ENCODE peak calls at places on chromosomes 16 and 17, in seven cellular contexts. One of them, this sample, is unnamed. For H3K4me1, the result is how much of the 10 kb centered on the place peaks cover.

GRCh38 chr16:3023415-3023668 is 400 bp downstream of the HCFC1R1 start:
- DNase-seq in left ventricle myocardium inferior: peak
- DNase-seq in esophagus squamous epithelium: no peak
- DNase-seq in HAP-1: no peak
- DNase-seq in IMR-90: peak
- DNase-seq in pancreas: peak
- DNase-seq in cardiac muscle cell: no peak
- DNase-seq in this sample: peak

GRCh38 chr17:42760652-42761581 is at the start of gene RAMP2:
- DNase-seq in esophagus squamous epithelium: no peak
- DNase-seq in HAP-1: peak
- DNase-seq in pancreas: no peak
- DNase-seq in cardiac muscle cell: peak
- DNase-seq in left ventricle myocardium inferior: peak
- DNase-seq in IMR-90: no peak
- DNase-seq in this sample: peak

GRCh38 chr17:45640141-45640850 is 143.8 kb upstream of the CRHR1 start:
- DNase-seq in pancreas: peak
- DNase-seq in IMR-90: peak
- DNase-seq in left ventricle myocardium inferior: peak
- DNase-seq in esophagus squamous epithelium: no peak
- DNase-seq in HAP-1: peak
- DNase-seq in cardiac muscle cell: peak
- DNase-seq in this sample: peak

GRCh38 chr17:59620518-59621259 is 994 bp downstream of the CLTC start:
- DNase-seq in left ventricle myocardium inferior: peak
- DNase-seq in IMR-90: no peak
- DNase-seq in pancreas: peak
- DNase-seq in cardiac muscle cell: peak
- DNase-seq in esophagus squamous epithelium: no peak
- DNase-seq in HAP-1: peak
- DNase-seq in this sample: peak

GRCh38 chr17:45992904-45993303 is 6.1 kb upstream of the STH start:
- DNase-seq in HAP-1: no peak
- DNase-seq in left ventricle myocardium inferior: no peak
- DNase-seq in esophagus squamous epithelium: no peak
- DNase-seq in IMR-90: no peak
- DNase-seq in pancreas: no peak
- DNase-seq in cardiac muscle cell: peak
- DNase-seq in this sample: no peak

GRCh38 chr17:63275318-63275967 is 170.7 kb downstream of the CYB561 start:
- DNase-seq in cardiac muscle cell: no peak
- DNase-seq in esophagus squamous epithelium: no peak
- DNase-seq in HAP-1: no peak
- DNase-seq in left ventricle myocardium inferior: no peak
- DNase-seq in pancreas: no peak
- DNase-seq in IMR-90: peak
- DNase-seq in this sample: no peak

GRCh38 chr17:31533546-31534155 is 142.2 kb downstream of the RAB11FIP4 start:
- DNase-seq in HAP-1: peak
- DNase-seq in left ventricle myocardium inferior: no peak
- DNase-seq in IMR-90: peak
- DNase-seq in pancreas: no peak
- DNase-seq in cardiac muscle cell: peak
- DNase-seq in esophagus squamous epithelium: no peak
- DNase-seq in this sample: peak

GRCh38 chr16:3022697-3023414 is 886 bp downstream of the HCFC1R1 start:
- DNase-seq in left ventricle myocardium inferior: no peak
- DNase-seq in HAP-1: peak
- DNase-seq in cardiac muscle cell: no peak
- DNase-seq in IMR-90: peak
- DNase-seq in pancreas: peak
- DNase-seq in esophagus squamous epithelium: no peak
- DNase-seq in this sample: no peak

GRCh38 chr17:69111794-69112193 is 29.9 kb downstream of the ABCA6 start:
- DNase-seq in cardiac muscle cell: no peak
- DNase-seq in left ventricle myocardium inferior: no peak
- DNase-seq in pancreas: no peak
- DNase-seq in IMR-90: no peak
- DNase-seq in esophagus squamous epithelium: no peak
- DNase-seq in HAP-1: no peak
- DNase-seq in this sample: no peak

GRCh38 chr16:70160821-70161220 is 12.8 kb upstream of the CLEC18C start:
- DNase-seq in left ventricle myocardium inferior: no peak
- DNase-seq in pancreas: no peak
- DNase-seq in IMR-90: no peak
- DNase-seq in cardiac muscle cell: no peak
- DNase-seq in HAP-1: peak
- DNase-seq in esophagus squamous epithelium: no peak
- DNase-seq in this sample: no peak

GRCh38 chr16:75074920-75075687 is 41.5 kb downstream of the LDHD start:
- DNase-seq in cardiac muscle cell: no peak
- DNase-seq in IMR-90: no peak
- DNase-seq in HAP-1: no peak
- DNase-seq in pancreas: no peak
- DNase-seq in left ventricle myocardium inferior: no peak
- DNase-seq in esophagus squamous epithelium: peak
- DNase-seq in this sample: no peak

GRCh38 chr17:47742319-47743181 is 9.5 kb downstream of the TBX21 start:
- DNase-seq in HAP-1: peak
- DNase-seq in left ventricle myocardium inferior: no peak
- DNase-seq in esophagus squamous epithelium: no peak
- DNase-seq in pancreas: no peak
- DNase-seq in cardiac muscle cell: peak
- DNase-seq in IMR-90: no peak
- DNase-seq in this sample: peak

GRCh38 chr16:53507464-53508180 is 4.6 kb upstream of the AKTIP start:
- DNase-seq in left ventricle myocardium inferior: no peak
- DNase-seq in HAP-1: no peak
- DNase-seq in pancreas: no peak
- DNase-seq in IMR-90: no peak
- DNase-seq in cardiac muscle cell: peak
- DNase-seq in esophagus squamous epithelium: no peak
- DNase-seq in this sample: no peak

GRCh38 chr17:55149485-55149884 is 115.3 kb upstream of the HLF start:
- DNase-seq in cardiac muscle cell: no peak
- DNase-seq in pancreas: peak
- DNase-seq in HAP-1: no peak
- DNase-seq in left ventricle myocardium inferior: no peak
- DNase-seq in IMR-90: no peak
- DNase-seq in esophagus squamous epithelium: no peak
- DNase-seq in this sample: no peak

GRCh38 chr17:19333736-19334290 is 28.7 kb downstream of the B9D1 start:
- DNase-seq in left ventricle myocardium inferior: no peak
- DNase-seq in HAP-1: no peak
- DNase-seq in IMR-90: no peak
- DNase-seq in pancreas: no peak
- DNase-seq in cardiac muscle cell: no peak
- DNase-seq in esophagus squamous epithelium: no peak
- DNase-seq in this sample: no peak

GRCh38 chr17:48440660-48441059 is 10.6 kb upstream of the SKAP1 start:
- DNase-seq in IMR-90: no peak
- DNase-seq in esophagus squamous epithelium: no peak
- DNase-seq in pancreas: no peak
- DNase-seq in HAP-1: no peak
- DNase-seq in cardiac muscle cell: no peak
- DNase-seq in left ventricle myocardium inferior: no peak
- DNase-seq in this sample: no peak

GRCh38 chr17:49506282-49506681 is 11.2 kb downstream of the NGFR start:
- DNase-seq in pancreas: no peak
- DNase-seq in left ventricle myocardium inferior: no peak
- DNase-seq in HAP-1: no peak
- DNase-seq in cardiac muscle cell: no peak
- DNase-seq in IMR-90: no peak
- DNase-seq in esophagus squamous epithelium: no peak
- DNase-seq in this sample: no peak

GRCh38 chr17:68036304-68037147 is 991 bp downstream of the KPNA2 start:
- DNase-seq in pancreas: no peak
- DNase-seq in IMR-90: peak
- DNase-seq in esophagus squamous epithelium: no peak
- DNase-seq in cardiac muscle cell: no peak
- DNase-seq in HAP-1: no peak
- DNase-seq in left ventricle myocardium inferior: no peak
- DNase-seq in this sample: no peak

GRCh38 chr16:90015586-90016338 is 3.5 kb downstream of the DBNDD1 start:
- DNase-seq in esophagus squamous epithelium: no peak
- DNase-seq in left ventricle myocardium inferior: no peak
- DNase-seq in IMR-90: no peak
- DNase-seq in pancreas: no peak
- DNase-seq in cardiac muscle cell: no peak
- DNase-seq in HAP-1: no peak
- DNase-seq in this sample: no peak

GRCh38 chr16:78321611-78322010 is 222.2 kb downstream of the WWOX start:
- DNase-seq in left ventricle myocardium inferior: no peak
- DNase-seq in esophagus squamous epithelium: no peak
- DNase-seq in pancreas: no peak
- DNase-seq in IMR-90: no peak
- DNase-seq in cardiac muscle cell: peak
- DNase-seq in HAP-1: no peak
- DNase-seq in this sample: no peak

GRCh38 chr17:43840814-43841213 is 6.2 kb upstream of the CD300LG start:
- DNase-seq in esophagus squamous epithelium: no peak
- DNase-seq in left ventricle myocardium inferior: no peak
- DNase-seq in IMR-90: peak
- DNase-seq in cardiac muscle cell: peak
- DNase-seq in pancreas: no peak
- DNase-seq in HAP-1: peak
- DNase-seq in this sample: peak

GRCh38 chr17:28879886-28880571 is 17.5 kb downstream of the FLOT2 start:
- DNase-seq in IMR-90: no peak
- DNase-seq in pancreas: no peak
- DNase-seq in HAP-1: no peak
- DNase-seq in left ventricle myocardium inferior: no peak
- DNase-seq in esophagus squamous epithelium: no peak
- DNase-seq in cardiac muscle cell: no peak
- DNase-seq in this sample: no peak

GRCh38 chr17:28874750-28875149 is 19.9 kb downstream of the ERAL1 start:
- DNase-seq in left ventricle myocardium inferior: no peak
- DNase-seq in pancreas: no peak
- DNase-seq in HAP-1: no peak
- DNase-seq in IMR-90: no peak
- DNase-seq in cardiac muscle cell: no peak
- DNase-seq in esophagus squamous epithelium: no peak
- DNase-seq in this sample: no peak

GRCh38 chr17:28878158-28878910 is 19.2 kb downstream of the FLOT2 start:
- DNase-seq in cardiac muscle cell: no peak
- DNase-seq in left ventricle myocardium inferior: no peak
- DNase-seq in HAP-1: no peak
- DNase-seq in IMR-90: no peak
- DNase-seq in pancreas: no peak
- DNase-seq in esophagus squamous epithelium: no peak
- DNase-seq in this sample: no peak

GRCh38 chr17:28878981-28879380 is 18.6 kb downstream of the FLOT2 start:
- DNase-seq in cardiac muscle cell: peak
- DNase-seq in esophagus squamous epithelium: no peak
- DNase-seq in left ventricle myocardium inferior: no peak
- DNase-seq in IMR-90: peak
- DNase-seq in pancreas: no peak
- DNase-seq in HAP-1: peak
- DNase-seq in this sample: peak

GRCh38 chr17:28875856-28876564 is 21.2 kb downstream of the ERAL1 start:
- DNase-seq in esophagus squamous epithelium: no peak
- DNase-seq in left ventricle myocardium inferior: no peak
- DNase-seq in HAP-1: no peak
- DNase-seq in cardiac muscle cell: no peak
- DNase-seq in pancreas: no peak
- DNase-seq in IMR-90: no peak
- DNase-seq in this sample: no peak
- H3K4me1 ChIP-seq in esophagus squamous epithelium: under half
- H3K4me1 ChIP-seq in left ventricle myocardium inferior: under half
- H3K4me1 ChIP-seq in HAP-1: under half
- H3K4me1 ChIP-seq in cardiac muscle cell: under half
- H3K4me1 ChIP-seq in pancreas: under half
- H3K4me1 ChIP-seq in IMR-90: under half
- H3K4me1 ChIP-seq in this sample: under half

GRCh38 chr16:56632160-56632847 is at the start of gene MT1M:
- DNase-seq in left ventricle myocardium inferior: peak
- DNase-seq in IMR-90: no peak
- DNase-seq in cardiac muscle cell: peak
- DNase-seq in pancreas: peak
- DNase-seq in HAP-1: peak
- DNase-seq in esophagus squamous epithelium: no peak
- DNase-seq in this sample: no peak
- H3K4me3 ChIP-seq in left ventricle myocardium inferior: peak
- H3K4me3 ChIP-seq in IMR-90: no peak
- H3K4me3 ChIP-seq in cardiac muscle cell: peak
- H3K4me3 ChIP-seq in pancreas: peak
- H3K4me3 ChIP-seq in HAP-1: peak
- H3K4me3 ChIP-seq in esophagus squamous epithelium: peak
- H3K4me3 ChIP-seq in this sample: peak

GRCh38 chr16:85698459-85699223 is 9.9 kb upstream of the GINS2 start:
- DNase-seq in left ventricle myocardium inferior: no peak
- DNase-seq in HAP-1: no peak
- DNase-seq in IMR-90: no peak
- DNase-seq in cardiac muscle cell: no peak
- DNase-seq in esophagus squamous epithelium: no peak
- DNase-seq in pancreas: no peak
- DNase-seq in this sample: no peak
- H3K4me1 ChIP-seq in left ventricle myocardium inferior: under half
- H3K4me1 ChIP-seq in HAP-1: under half
- H3K4me1 ChIP-seq in IMR-90: under half
- H3K4me1 ChIP-seq in cardiac muscle cell: under half
- H3K4me1 ChIP-seq in esophagus squamous epithelium: under half
- H3K4me1 ChIP-seq in pancreas: under half
- H3K4me1 ChIP-seq in this sample: under half

DNA sequence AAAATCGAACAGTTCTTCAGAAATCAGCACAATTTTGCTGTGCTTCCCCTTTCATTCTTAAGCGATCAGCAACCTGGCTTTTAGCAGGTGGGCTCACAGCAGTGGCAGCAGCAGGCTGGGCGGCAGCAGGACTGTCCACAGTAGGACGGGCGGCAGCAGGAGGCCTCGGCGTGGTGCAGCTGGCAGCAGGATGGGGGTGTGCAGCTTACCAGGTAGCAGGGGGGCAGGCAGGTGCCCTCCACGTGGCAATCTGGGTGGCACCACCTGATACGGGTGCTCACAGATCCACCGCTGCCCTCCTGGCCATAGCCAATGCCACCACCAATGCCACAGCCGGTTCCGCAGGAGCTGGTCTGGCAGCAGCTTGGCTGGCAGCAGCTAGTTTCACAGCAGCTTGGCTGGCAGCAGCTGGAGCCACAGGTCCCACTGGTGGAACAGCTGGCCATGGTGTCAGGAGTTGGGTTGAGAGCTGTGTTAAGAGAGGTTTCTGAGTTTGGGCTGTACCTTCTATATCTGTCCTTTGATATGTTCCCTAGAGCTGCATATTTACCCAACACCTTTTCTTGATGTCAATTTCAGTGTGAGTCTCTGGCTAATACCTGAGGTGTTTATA is at the start of gene KRTAP1-4:
- DNase-seq in HAP-1: no peak
- DNase-seq in left ventricle myocardium inferior: no peak
- DNase-seq in IMR-90: no peak
- DNase-seq in cardiac muscle cell: no peak
- DNase-seq in esophagus squamous epithelium: no peak
- DNase-seq in pancreas: no peak
- DNase-seq in this sample: no peak
- H3K4me3 ChIP-seq in HAP-1: no peak
- H3K4me3 ChIP-seq in left ventricle myocardium inferior: no peak
- H3K4me3 ChIP-seq in IMR-90: no peak
- H3K4me3 ChIP-seq in cardiac muscle cell: no peak
- H3K4me3 ChIP-seq in esophagus squamous epithelium: no peak
- H3K4me3 ChIP-seq in pancreas: no peak
- H3K4me3 ChIP-seq in this sample: no peak

This sample was measured in Caco-2.